ENCODE peak calls at places on chromosomes 5 and 9, in seven cellular contexts. One of them, this sample, is unnamed.

GRCh38 chr9:15182755-15183154 is 124.3 kb downstream of the TTC39B start:
- DNase-seq in mesenteric fat pad: no peak
- DNase-seq in amniotic stem cell: no peak
- DNase-seq in activated naive CD4-positive, alpha-beta T cell: no peak
- DNase-seq in WTC11: no peak
- DNase-seq in SJCRH30: no peak
- DNase-seq in CD8-positive, alpha-beta T cell: no peak
- DNase-seq in this sample: no peak

GRCh38 chr5:80540691-80541090 is 29.4 kb downstream of the ANKRD34B start:
- DNase-seq in mesenteric fat pad: no peak
- DNase-seq in amniotic stem cell: no peak
- DNase-seq in activated naive CD4-positive, alpha-beta T cell: no peak
- DNase-seq in WTC11: no peak
- DNase-seq in SJCRH30: no peak
- DNase-seq in CD8-positive, alpha-beta T cell: no peak
- DNase-seq in this sample: no peak

GRCh38 chr9:89815061-89815902 is 210.5 kb downstream of the GADD45G start:
- DNase-seq in mesenteric fat pad: no peak
- DNase-seq in amniotic stem cell: no peak
- DNase-seq in activated naive CD4-positive, alpha-beta T cell: no peak
- DNase-seq in WTC11: no peak
- DNase-seq in SJCRH30: no peak
- DNase-seq in CD8-positive, alpha-beta T cell: no peak
- DNase-seq in this sample: no peak

GRCh38 chr9:93665128-93665565 is 88.8 kb downstream of the PHF2 start:
- DNase-seq in mesenteric fat pad: no peak
- DNase-seq in amniotic stem cell: no peak
- DNase-seq in activated naive CD4-positive, alpha-beta T cell: no peak
- DNase-seq in WTC11: peak; percentile 6
- DNase-seq in SJCRH30: no peak
- DNase-seq in CD8-positive, alpha-beta T cell: no peak
- DNase-seq in this sample: no peak

GRCh38 chr5:4862500-4862899 is 277.6 kb upstream of the ADAMTS16 start:
- DNase-seq in mesenteric fat pad: no peak
- DNase-seq in amniotic stem cell: no peak
- DNase-seq in activated naive CD4-positive, alpha-beta T cell: no peak
- DNase-seq in WTC11: no peak
- DNase-seq in SJCRH30: peak; percentile 25
- DNase-seq in CD8-positive, alpha-beta T cell: no peak
- DNase-seq in this sample: no peak

GRCh38 chr5:173697931-173698579 is 81.6 kb upstream of the BOD1 start:
- DNase-seq in mesenteric fat pad: no peak
- DNase-seq in amniotic stem cell: no peak
- DNase-seq in activated naive CD4-positive, alpha-beta T cell: no peak
- DNase-seq in WTC11: no peak
- DNase-seq in SJCRH30: no peak
- DNase-seq in CD8-positive, alpha-beta T cell: no peak
- DNase-seq in this sample: peak; percentile 73

GRCh38 chr9:93731963-93732362 is 155.6 kb downstream of the PHF2 start:
- DNase-seq in mesenteric fat pad: no peak
- DNase-seq in amniotic stem cell: no peak
- DNase-seq in activated naive CD4-positive, alpha-beta T cell: no peak
- DNase-seq in WTC11: no peak
- DNase-seq in SJCRH30: no peak
- DNase-seq in CD8-positive, alpha-beta T cell: no peak
- DNase-seq in this sample: no peak

GRCh38 chr5:143002459-143003327 is 232.5 kb downstream of the ARHGAP26 start:
- DNase-seq in mesenteric fat pad: no peak
- DNase-seq in amniotic stem cell: peak; percentile 49
- DNase-seq in activated naive CD4-positive, alpha-beta T cell: no peak
- DNase-seq in WTC11: no peak
- DNase-seq in SJCRH30: peak; percentile 61
- DNase-seq in CD8-positive, alpha-beta T cell: peak; percentile 58
- DNase-seq in this sample: no peak

GRCh38 chr5:69276422-69277174 is 41.9 kb downstream of the CDK7 start:
- DNase-seq in mesenteric fat pad: no peak
- DNase-seq in amniotic stem cell: peak; percentile 37
- DNase-seq in activated naive CD4-positive, alpha-beta T cell: no peak
- DNase-seq in WTC11: no peak
- DNase-seq in SJCRH30: no peak
- DNase-seq in CD8-positive, alpha-beta T cell: no peak
- DNase-seq in this sample: no peak

GRCh38 chr5:110865400-110866094 is 126.7 kb downstream of the SLC25A46 start:
- DNase-seq in mesenteric fat pad: no peak
- DNase-seq in amniotic stem cell: no peak
- DNase-seq in activated naive CD4-positive, alpha-beta T cell: no peak
- DNase-seq in WTC11: peak; percentile 66
- DNase-seq in SJCRH30: peak; percentile 68
- DNase-seq in CD8-positive, alpha-beta T cell: no peak
- DNase-seq in this sample: no peak

GRCh38 chr5:34742112-34742511 is 86.0 kb downstream of the RAI14 start:
- DNase-seq in mesenteric fat pad: no peak
- DNase-seq in amniotic stem cell: no peak
- DNase-seq in activated naive CD4-positive, alpha-beta T cell: no peak
- DNase-seq in WTC11: no peak
- DNase-seq in SJCRH30: no peak
- DNase-seq in CD8-positive, alpha-beta T cell: no peak
- DNase-seq in this sample: no peak

GRCh38 chr5:141910271-141910673 is 13.4 kb upstream of the DELE1 start:
- DNase-seq in mesenteric fat pad: no peak
- DNase-seq in amniotic stem cell: no peak
- DNase-seq in activated naive CD4-positive, alpha-beta T cell: no peak
- DNase-seq in WTC11: no peak
- DNase-seq in SJCRH30: no peak
- DNase-seq in CD8-positive, alpha-beta T cell: no peak
- DNase-seq in this sample: no peak

GRCh38 chr5:103218164-103218563 is 40.4 kb upstream of the MACIR start:
- DNase-seq in mesenteric fat pad: no peak
- DNase-seq in amniotic stem cell: peak; percentile 24
- DNase-seq in activated naive CD4-positive, alpha-beta T cell: no peak
- DNase-seq in WTC11: no peak
- DNase-seq in SJCRH30: no peak
- DNase-seq in CD8-positive, alpha-beta T cell: no peak
- DNase-seq in this sample: no peak

GRCh38 chr5:171310816-171311697 is 2.0 kb downstream of the TLX3 start:
- DNase-seq in mesenteric fat pad: no peak
- DNase-seq in amniotic stem cell: no peak
- DNase-seq in activated naive CD4-positive, alpha-beta T cell: no peak
- DNase-seq in WTC11: peak; percentile 65
- DNase-seq in SJCRH30: no peak
- DNase-seq in CD8-positive, alpha-beta T cell: no peak
- DNase-seq in this sample: no peak

GRCh38 chr5:54453091-54453490 is 2.4 kb upstream of the HSPB3 start:
- DNase-seq in mesenteric fat pad: no peak
- DNase-seq in amniotic stem cell: no peak
- DNase-seq in activated naive CD4-positive, alpha-beta T cell: no peak
- DNase-seq in WTC11: no peak
- DNase-seq in SJCRH30: no peak
- DNase-seq in CD8-positive, alpha-beta T cell: no peak
- DNase-seq in this sample: no peak

GRCh38 chr5:158546748-158547147 is 553.0 kb downstream of the EBF1 start:
- DNase-seq in mesenteric fat pad: no peak
- DNase-seq in amniotic stem cell: no peak
- DNase-seq in activated naive CD4-positive, alpha-beta T cell: no peak
- DNase-seq in WTC11: no peak
- DNase-seq in SJCRH30: no peak
- DNase-seq in CD8-positive, alpha-beta T cell: no peak
- DNase-seq in this sample: no peak

GRCh38 chr9:136259836-136260235 is 14.2 kb upstream of the QSOX2 start:
- DNase-seq in mesenteric fat pad: no peak
- DNase-seq in amniotic stem cell: no peak
- DNase-seq in activated naive CD4-positive, alpha-beta T cell: no peak
- DNase-seq in WTC11: no peak
- DNase-seq in SJCRH30: no peak
- DNase-seq in CD8-positive, alpha-beta T cell: no peak
- DNase-seq in this sample: no peak

GRCh38 chr5:125823572-125823971 is 599.6 kb upstream of the GRAMD2B start:
- DNase-seq in mesenteric fat pad: no peak
- DNase-seq in amniotic stem cell: no peak
- DNase-seq in activated naive CD4-positive, alpha-beta T cell: no peak
- DNase-seq in WTC11: no peak
- DNase-seq in SJCRH30: no peak
- DNase-seq in CD8-positive, alpha-beta T cell: no peak
- DNase-seq in this sample: no peak

GRCh38 chr5:27474054-27474323 is 435.6 kb upstream of the CDH9 start:
- DNase-seq in mesenteric fat pad: no peak
- DNase-seq in amniotic stem cell: no peak
- DNase-seq in activated naive CD4-positive, alpha-beta T cell: no peak
- DNase-seq in WTC11: no peak
- DNase-seq in SJCRH30: peak; percentile 1
- DNase-seq in CD8-positive, alpha-beta T cell: no peak
- DNase-seq in this sample: no peak

GRCh38 chr9:9170735-9171134 is 1371.2 kb upstream of the DMAC1 start:
- DNase-seq in mesenteric fat pad: no peak
- DNase-seq in amniotic stem cell: no peak
- DNase-seq in activated naive CD4-positive, alpha-beta T cell: no peak
- DNase-seq in WTC11: no peak
- DNase-seq in SJCRH30: peak; percentile 84
- DNase-seq in CD8-positive, alpha-beta T cell: no peak
- DNase-seq in this sample: no peak

GRCh38 chr5:4142842-4143241 is 547.2 kb downstream of the IRX1 start:
- DNase-seq in mesenteric fat pad: no peak
- DNase-seq in amniotic stem cell: no peak
- DNase-seq in activated naive CD4-positive, alpha-beta T cell: no peak
- DNase-seq in WTC11: no peak
- DNase-seq in SJCRH30: no peak
- DNase-seq in CD8-positive, alpha-beta T cell: no peak
- DNase-seq in this sample: no peak

GRCh38 chr9:94869415-94869838 is 142.9 kb downstream of the AOPEP start:
- DNase-seq in mesenteric fat pad: no peak
- DNase-seq in amniotic stem cell: no peak
- DNase-seq in activated naive CD4-positive, alpha-beta T cell: no peak
- DNase-seq in WTC11: no peak
- DNase-seq in SJCRH30: peak; percentile 36
- DNase-seq in CD8-positive, alpha-beta T cell: no peak
- DNase-seq in this sample: no peak

GRCh38 chr5:68396722-68397121 is 181.2 kb downstream of the PIK3R1 start:
- DNase-seq in mesenteric fat pad: no peak
- DNase-seq in amniotic stem cell: no peak
- DNase-seq in activated naive CD4-positive, alpha-beta T cell: no peak
- DNase-seq in WTC11: no peak
- DNase-seq in SJCRH30: peak; percentile 43
- DNase-seq in CD8-positive, alpha-beta T cell: no peak
- DNase-seq in this sample: no peak